ENCODE peak calls at places on chromosomes 12 and 14, in six cellular contexts. M is naive thymus-derived CD4-positive, alpha-beta T cell; X is effector memory CD4-positive, alpha-beta T cell; Q is Peyer's patch; U is NT2/D1; R is lower lobe of right lung. B is an unnamed sample.

GRCh38 chr14:45790293-45790692 is 537.3 kb upstream of the MIS18BP1 start:
- DNase-seq in R (no peak), M (no peak), U (no peak), Q (no peak), X (no peak), B (no peak)

GRCh38 chr14:53951661-53952265 is 4.9 kb downstream of the BMP4 start:
- DNase-seq in X (no peak), M (no peak), R (no peak), U (no peak), Q (no peak), B (no peak)

GRCh38 chr12:104457746-104458644 is 1.2 kb downstream of the CHST11 start:
- DNase-seq in R (peak; percentile 63), Q (peak; percentile 50), X (peak; percentile 38), U (no peak), M (peak; percentile 56), B (no peak)

GRCh38 chr12:72209096-72209495 is 63.1 kb upstream of the TRHDE start:
- DNase-seq in M (no peak), R (no peak), Q (no peak), U (no peak), X (no peak), B (no peak)

GRCh38 chr12:25717552-25717951 is 164.5 kb upstream of the LMNTD1 start:
- DNase-seq in U (no peak), X (no peak), M (no peak), R (no peak), Q (no peak), B (no peak)

GRCh38 chr14:97878206-97878605 is 1081.0 kb downstream of the VRK1 start:
- DNase-seq in U (no peak), M (no peak), Q (no peak), X (no peak), R (no peak), B (no peak)

GRCh38 chr14:37594916-37595808 is at the start of the genes FOXA1 and TTC6:
- DNase-seq in U (no peak), Q (peak; percentile 84), M (no peak), R (peak; percentile 79), X (no peak), B (no peak)

GRCh38 chr14:99320105-99320572 is 48.1 kb upstream of the BCL11B start:
- DNase-seq in X (peak; percentile 59), U (peak; percentile 39), M (peak; percentile 55), R (peak; percentile 68), Q (peak; percentile 85), B (peak; percentile 39)

GRCh38 chr12:3275171-3276041 is 198.2 kb downstream of the TSPAN9 start:
- DNase-seq in X (peak; percentile 49), Q (peak; percentile 79), U (peak; percentile 92), R (peak; percentile 77), M (peak; percentile 58), B (no peak)

GRCh38 chr14:30874120-30874998 is at the start of gene COCH:
- DNase-seq in X (no peak), M (peak; percentile 4), Q (peak; percentile 57), U (no peak), R (peak; percentile 47), B (no peak)

GRCh38 chr12:53461059-53461458 is 9.2 kb downstream of the PCBP2 start:
- DNase-seq in U (no peak), Q (no peak), X (no peak), M (no peak), R (no peak), B (no peak)
- H3K36me3 ChIP-seq in U (peaks cover 98% of the 10 kb centered on the region), Q (peaks cover 100% of the 10 kb centered on the region), X (peaks cover 99% of the 10 kb centered on the region), M (peaks cover 73% of the 10 kb centered on the region), R (peaks cover 100% of the 10 kb centered on the region), B (peaks cover 78% of the 10 kb centered on the region)

GRCh38 chr14:103136388-103137271 is 13.4 kb downstream of the TNFAIP2 start:
- DNase-seq in R (peak; percentile 64), X (no peak), Q (no peak), U (no peak), M (no peak), B (no peak)

GRCh38 chr14:103134405-103134804 is 11.1 kb downstream of the TNFAIP2 start:
- DNase-seq in Q (no peak), X (no peak), R (no peak), U (no peak), M (no peak), B (no peak)

GRCh38 chr14:103136076-103136340 is 12.7 kb downstream of the TNFAIP2 start:
- DNase-seq in Q (no peak), U (no peak), M (no peak), R (no peak), X (no peak), B (no peak)

GRCh38 chr14:103134919-103135318 is 11.7 kb downstream of the TNFAIP2 start:
- DNase-seq in M (no peak), Q (no peak), R (no peak), X (no peak), U (no peak), B (no peak)

GRCh38 chr14:103135333-103136075 is 12.2 kb downstream of the TNFAIP2 start:
- DNase-seq in Q (no peak), X (no peak), U (no peak), R (no peak), M (no peak), B (no peak)
- H3K36me3 ChIP-seq in Q (peaks cover 23% of the 10 kb centered on the region), X (no peaks in the 10 kb centered on the region), U (peaks cover 58% of the 10 kb centered on the region), R (peaks cover 56% of the 10 kb centered on the region), M (no peaks in the 10 kb centered on the region), B (peaks cover 9% of the 10 kb centered on the region)

GRCh38 chr14:104416383-104416782 is 163.2 kb upstream of the C14orf180 start:
- DNase-seq in Q (no peak), X (no peak), U (no peak), R (no peak), M (no peak), B (no peak)
- H3K36me3 ChIP-seq in Q (no peaks in the 10 kb centered on the region), X (no peaks in the 10 kb centered on the region), U (no peaks in the 10 kb centered on the region), R (no peaks in the 10 kb centered on the region), M (no peaks in the 10 kb centered on the region), B (no peaks in the 10 kb centered on the region)

GRCh38 chr12:12891646-12892355 is 439 bp downstream of the GPRC5A start:
- DNase-seq in Q (no peak), U (no peak), R (no peak), X (no peak), M (no peak), B (no peak)
- H3K36me3 ChIP-seq in Q (no peaks in the 10 kb centered on the region), U (no peaks in the 10 kb centered on the region), R (no peaks in the 10 kb centered on the region), X (no peaks in the 10 kb centered on the region), M (no peaks in the 10 kb centered on the region), B (no peaks in the 10 kb centered on the region)

GRCh38 chr12:53664191-53664590 is 11.7 kb downstream of the ATP5MC2 start:
- DNase-seq in U (no peak), R (no peak), Q (no peak), X (no peak), M (no peak), B (no peak)
- H3K36me3 ChIP-seq in U (peaks cover 63% of the 10 kb centered on the region), R (peaks cover 65% of the 10 kb centered on the region), Q (peaks cover 59% of the 10 kb centered on the region), X (peaks cover 49% of the 10 kb centered on the region), M (peaks cover 15% of the 10 kb centered on the region), B (peaks cover 15% of the 10 kb centered on the region)

DNA sequence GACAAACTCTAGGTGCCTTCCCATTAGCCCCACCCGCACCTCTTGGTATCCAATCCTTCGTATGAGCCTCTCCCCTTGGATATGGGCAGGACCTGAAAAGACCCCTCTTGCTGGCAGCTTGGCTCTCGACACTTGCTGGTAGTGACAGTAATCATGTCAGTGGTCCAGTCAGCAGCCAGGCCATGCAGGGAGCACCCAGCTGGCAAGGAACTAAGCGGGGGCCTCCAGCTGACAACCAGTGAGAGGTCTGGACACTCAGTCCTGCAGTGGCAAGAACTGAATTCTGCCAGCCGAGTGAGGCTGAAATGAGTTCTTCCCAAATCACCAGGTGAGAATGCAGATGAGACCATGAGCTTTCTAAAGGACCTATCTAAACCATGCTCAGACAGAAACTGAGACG is 46.4 kb downstream of the SINHCAF start:
- DNase-seq in M (no peak), U (no peak), R (no peak), Q (no peak), X (no peak), B (no peak)
- H3K36me3 ChIP-seq in M (no peaks in the 10 kb centered on the region), U (peaks cover 61% of the 10 kb centered on the region), R (peaks cover 41% of the 10 kb centered on the region), Q (peaks cover 33% of the 10 kb centered on the region), X (peaks cover 15% of the 10 kb centered on the region), B (peaks cover 18% of the 10 kb centered on the region)

DNA sequence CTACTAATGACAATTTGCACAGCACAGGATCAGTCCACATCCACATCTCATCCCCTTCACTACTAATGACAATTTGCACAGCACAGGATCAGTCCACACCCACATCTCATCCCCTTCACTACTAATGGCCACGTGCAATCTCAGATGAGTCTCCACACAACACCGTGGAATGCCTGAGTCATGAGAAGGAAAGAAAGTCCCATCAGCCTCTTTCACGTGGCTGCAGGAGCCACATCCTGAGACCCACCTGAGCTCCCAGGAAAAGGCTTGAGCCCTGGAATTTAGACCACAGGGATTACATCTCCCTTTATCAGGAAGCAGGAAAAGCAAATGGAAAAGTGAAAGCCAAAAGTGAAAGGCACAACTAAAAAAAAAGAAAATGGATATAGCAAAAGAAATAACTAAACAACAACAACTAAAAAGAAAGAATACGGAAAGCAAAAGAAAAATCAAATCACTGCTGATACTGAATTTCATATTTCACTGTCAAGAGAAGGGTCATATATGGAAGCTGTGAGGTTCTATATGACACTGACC is 1300.5 kb downstream of the TMEM121 start:
- DNase-seq in R (no peak), Q (no peak), M (no peak), X (no peak), U (no peak), B (no peak)
- H3K36me3 ChIP-seq in R (no peaks in the 10 kb centered on the region), Q (no peaks in the 10 kb centered on the region), M (no peaks in the 10 kb centered on the region), X (no peaks in the 10 kb centered on the region), U (no peaks in the 10 kb centered on the region), B (no peaks in the 10 kb centered on the region)

GRCh38 chr12:98446716-98447115 is 68.7 kb upstream of the TMPO start:
- DNase-seq in U (no peak), R (no peak), Q (no peak), X (no peak), M (no peak), B (no peak)
- H3K36me3 ChIP-seq in U (no peaks in the 10 kb centered on the region), R (no peaks in the 10 kb centered on the region), Q (no peaks in the 10 kb centered on the region), X (no peaks in the 10 kb centered on the region), M (no peaks in the 10 kb centered on the region), B (no peaks in the 10 kb centered on the region)

GRCh38 chr12:6520186-6520585 is 14.1 kb upstream of the GAPDH start:
- DNase-seq in U (no peak), Q (no peak), M (no peak), X (no peak), R (no peak), B (no peak)
- H3K36me3 ChIP-seq in U (peaks cover 95% of the 10 kb centered on the region), Q (peaks cover 90% of the 10 kb centered on the region), M (peaks cover 24% of the 10 kb centered on the region), X (peaks cover 69% of the 10 kb centered on the region), R (peaks cover 95% of the 10 kb centered on the region), B (peaks cover 40% of the 10 kb centered on the region)

DNA sequence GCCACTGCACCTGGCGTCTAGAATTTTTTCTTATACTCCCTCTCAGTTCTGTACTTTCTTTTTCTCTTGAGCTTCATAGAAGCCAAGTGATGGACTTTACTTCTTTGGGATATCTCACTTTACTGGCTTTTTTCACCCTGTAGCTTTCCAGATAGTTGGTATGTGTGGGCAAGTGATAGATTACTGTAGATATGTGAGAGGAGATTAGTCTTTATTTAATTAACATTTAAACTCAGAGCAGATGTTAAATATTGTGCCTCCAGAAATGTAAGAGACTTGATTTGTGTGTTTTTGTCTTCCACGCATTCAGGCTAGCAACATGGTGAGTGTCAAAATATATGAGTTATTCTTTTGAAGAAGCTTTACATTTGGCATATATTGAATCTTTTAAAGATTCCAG is 39.5 kb upstream of the SLC17A8 start:
- DNase-seq in Q (no peak), U (no peak), R (no peak), X (no peak), M (no peak), B (no peak)
- H3K36me3 ChIP-seq in Q (peaks cover 72% of the 10 kb centered on the region), U (peaks cover 74% of the 10 kb centered on the region), R (peaks cover 74% of the 10 kb centered on the region), X (peaks cover 8% of the 10 kb centered on the region), M (peaks cover 7% of the 10 kb centered on the region), B (peaks cover 12% of the 10 kb centered on the region)